ENCODE peak calls at places on chromosomes 6 and 20, in eight cellular contexts. One of them, this sample, is unnamed. For H4K20me1, the result is how much of the 10 kb centered on the place peaks cover.

GRCh38 chr20:45817652-45818194 is 5.3 kb downstream of the UBE2C start:
- DNase-seq in H1: no peak
- DNase-seq in K562: no peak
- DNase-seq in OCI-LY7: no peak
- DNase-seq in H9: no peak
- DNase-seq in hepatocyte: no peak
- DNase-seq in keratinocyte: no peak
- DNase-seq in DND-41: no peak
- DNase-seq in this sample: no peak

GRCh38 chr20:50491926-50492634 is 18.1 kb upstream of the PTPN1 start:
- DNase-seq in H1: no peak
- DNase-seq in K562: no peak
- DNase-seq in OCI-LY7: no peak
- DNase-seq in H9: no peak
- DNase-seq in hepatocyte: no peak
- DNase-seq in keratinocyte: peak
- DNase-seq in DND-41: no peak
- DNase-seq in this sample: no peak

GRCh38 chr6:79077680-79078056 is 386 bp downstream of the PHIP start:
- DNase-seq in H1: no peak
- DNase-seq in K562: peak
- DNase-seq in OCI-LY7: peak
- DNase-seq in H9: no peak
- DNase-seq in hepatocyte: peak
- DNase-seq in keratinocyte: no peak
- DNase-seq in DND-41: no peak
- DNase-seq in this sample: no peak

GRCh38 chr20:44716309-44717106 is 1.3 kb downstream of the CCN5 start:
- DNase-seq in H1: no peak
- DNase-seq in K562: no peak
- DNase-seq in OCI-LY7: no peak
- DNase-seq in H9: no peak
- DNase-seq in hepatocyte: no peak
- DNase-seq in keratinocyte: no peak
- DNase-seq in DND-41: no peak
- DNase-seq in this sample: no peak

GRCh38 chr6:35844290-35844689 is 39.1 kb downstream of the LHFPL5 start:
- DNase-seq in H1: no peak
- DNase-seq in K562: no peak
- DNase-seq in OCI-LY7: no peak
- DNase-seq in H9: no peak
- DNase-seq in hepatocyte: no peak
- DNase-seq in keratinocyte: no peak
- DNase-seq in DND-41: no peak
- DNase-seq in this sample: no peak

GRCh38 chr6:98532004-98532403 is 302.4 kb upstream of the POU3F2 start:
- DNase-seq in H1: no peak
- DNase-seq in K562: no peak
- DNase-seq in OCI-LY7: peak
- DNase-seq in H9: no peak
- DNase-seq in hepatocyte: no peak
- DNase-seq in keratinocyte: no peak
- DNase-seq in DND-41: no peak
- DNase-seq in this sample: peak

GRCh38 chr20:6513586-6513985 is 253.9 kb upstream of the BMP2 start:
- DNase-seq in H1: no peak
- DNase-seq in K562: no peak
- DNase-seq in OCI-LY7: no peak
- DNase-seq in H9: no peak
- DNase-seq in hepatocyte: no peak
- DNase-seq in keratinocyte: no peak
- DNase-seq in DND-41: no peak
- DNase-seq in this sample: no peak

GRCh38 chr20:21583486-21584168 is 69.8 kb upstream of the NKX2-2 start:
- DNase-seq in H1: no peak
- DNase-seq in K562: no peak
- DNase-seq in OCI-LY7: no peak
- DNase-seq in H9: no peak
- DNase-seq in hepatocyte: no peak
- DNase-seq in keratinocyte: no peak
- DNase-seq in DND-41: no peak
- DNase-seq in this sample: no peak

GRCh38 chr6:73134588-73134987 is 90.7 kb downstream of the KHDC1L start:
- DNase-seq in H1: peak
- DNase-seq in K562: peak
- DNase-seq in OCI-LY7: peak
- DNase-seq in H9: peak
- DNase-seq in hepatocyte: peak
- DNase-seq in keratinocyte: no peak
- DNase-seq in DND-41: peak
- DNase-seq in this sample: peak

GRCh38 chr6:23045280-23045679 is 475.9 kb downstream of the HDGFL1 start:
- DNase-seq in H1: no peak
- DNase-seq in K562: no peak
- DNase-seq in OCI-LY7: no peak
- DNase-seq in H9: no peak
- DNase-seq in hepatocyte: no peak
- DNase-seq in keratinocyte: no peak
- DNase-seq in DND-41: no peak
- DNase-seq in this sample: no peak

GRCh38 chr6:170388113-170388512 is 81.6 kb downstream of the FAM120B start:
- DNase-seq in H1: no peak
- DNase-seq in K562: no peak
- DNase-seq in OCI-LY7: no peak
- DNase-seq in H9: no peak
- DNase-seq in hepatocyte: peak
- DNase-seq in keratinocyte: no peak
- DNase-seq in DND-41: no peak
- DNase-seq in this sample: no peak

GRCh38 chr20:8315639-8316573 is 183.8 kb downstream of the PLCB1 start:
- DNase-seq in H1: no peak
- DNase-seq in K562: no peak
- DNase-seq in OCI-LY7: no peak
- DNase-seq in H9: no peak
- DNase-seq in hepatocyte: no peak
- DNase-seq in keratinocyte: no peak
- DNase-seq in DND-41: no peak
- DNase-seq in this sample: no peak

GRCh38 chr20:17822039-17822438 is 122.3 kb downstream of the BANF2 start:
- DNase-seq in H1: no peak
- DNase-seq in K562: no peak
- DNase-seq in OCI-LY7: peak
- DNase-seq in H9: no peak
- DNase-seq in hepatocyte: peak
- DNase-seq in keratinocyte: no peak
- DNase-seq in DND-41: no peak
- DNase-seq in this sample: no peak

GRCh38 chr20:61561111-61561830 is 309.2 kb downstream of the CDH4 start:
- DNase-seq in H1: no peak
- DNase-seq in K562: no peak
- DNase-seq in OCI-LY7: no peak
- DNase-seq in H9: no peak
- DNase-seq in hepatocyte: no peak
- DNase-seq in keratinocyte: no peak
- DNase-seq in DND-41: no peak
- DNase-seq in this sample: no peak

GRCh38 chr6:137926207-137926731 is 59.2 kb downstream of the TNFAIP3 start:
- DNase-seq in H1: no peak
- DNase-seq in K562: peak
- DNase-seq in OCI-LY7: no peak
- DNase-seq in H9: peak
- DNase-seq in hepatocyte: peak
- DNase-seq in keratinocyte: peak
- DNase-seq in DND-41: peak
- DNase-seq in this sample: peak

GRCh38 chr6:36297511-36297910 is 27.7 kb downstream of the PNPLA1 start:
- DNase-seq in H1: no peak
- DNase-seq in K562: no peak
- DNase-seq in OCI-LY7: no peak
- DNase-seq in H9: no peak
- DNase-seq in hepatocyte: no peak
- DNase-seq in keratinocyte: no peak
- DNase-seq in DND-41: no peak
- DNase-seq in this sample: no peak

GRCh38 chr6:151682922-151683321 is 124.6 kb upstream of the ESR1 start:
- DNase-seq in H1: no peak
- DNase-seq in K562: no peak
- DNase-seq in OCI-LY7: no peak
- DNase-seq in H9: no peak
- DNase-seq in hepatocyte: no peak
- DNase-seq in keratinocyte: no peak
- DNase-seq in DND-41: no peak
- DNase-seq in this sample: no peak

GRCh38 chr6:1579096-1579495 is 30.6 kb upstream of the FOXC1 start:
- DNase-seq in H1: no peak
- DNase-seq in K562: no peak
- DNase-seq in OCI-LY7: no peak
- DNase-seq in H9: no peak
- DNase-seq in hepatocyte: no peak
- DNase-seq in keratinocyte: no peak
- DNase-seq in DND-41: no peak
- DNase-seq in this sample: no peak

GRCh38 chr20:32277361-32278198 is at the start of gene KIF3B:
- DNase-seq in H1: peak
- DNase-seq in K562: peak
- DNase-seq in OCI-LY7: peak
- DNase-seq in H9: peak
- DNase-seq in hepatocyte: peak
- DNase-seq in keratinocyte: no peak
- DNase-seq in DND-41: peak
- DNase-seq in this sample: peak

GRCh38 chr20:1388706-1389483 is 4.0 kb downstream of the FKBP1A start:
- DNase-seq in H1: no peak
- DNase-seq in K562: no peak
- DNase-seq in OCI-LY7: no peak
- DNase-seq in H9: no peak
- DNase-seq in hepatocyte: no peak
- DNase-seq in keratinocyte: no peak
- DNase-seq in DND-41: peak
- DNase-seq in this sample: no peak
- H4K20me1 ChIP-seq in H1: under half
- H4K20me1 ChIP-seq in K562: under half
- H4K20me1 ChIP-seq in OCI-LY7: half or more
- H4K20me1 ChIP-seq in H9: under half
- H4K20me1 ChIP-seq in hepatocyte: half or more
- H4K20me1 ChIP-seq in keratinocyte: half or more
- H4K20me1 ChIP-seq in DND-41: half or more
- H4K20me1 ChIP-seq in this sample: half or more

GRCh38 chr20:4153661-4154238 is 138.4 kb upstream of the RNF24 start:
- DNase-seq in H1: no peak
- DNase-seq in K562: no peak
- DNase-seq in OCI-LY7: no peak
- DNase-seq in H9: no peak
- DNase-seq in hepatocyte: no peak
- DNase-seq in keratinocyte: no peak
- DNase-seq in DND-41: no peak
- DNase-seq in this sample: no peak
- H4K20me1 ChIP-seq in H1: under half
- H4K20me1 ChIP-seq in K562: under half
- H4K20me1 ChIP-seq in OCI-LY7: under half
- H4K20me1 ChIP-seq in H9: under half
- H4K20me1 ChIP-seq in hepatocyte: under half
- H4K20me1 ChIP-seq in keratinocyte: under half
- H4K20me1 ChIP-seq in DND-41: under half
- H4K20me1 ChIP-seq in this sample: under half

GRCh38 chr20:11140359-11140758 is 466.6 kb upstream of the JAG1 start:
- DNase-seq in H1: no peak
- DNase-seq in K562: no peak
- DNase-seq in OCI-LY7: no peak
- DNase-seq in H9: no peak
- DNase-seq in hepatocyte: no peak
- DNase-seq in keratinocyte: peak
- DNase-seq in DND-41: no peak
- DNase-seq in this sample: no peak

GRCh38 chr20:11132819-11133341 is 459.1 kb upstream of the JAG1 start:
- DNase-seq in H1: no peak
- DNase-seq in K562: no peak
- DNase-seq in OCI-LY7: no peak
- DNase-seq in H9: no peak
- DNase-seq in hepatocyte: no peak
- DNase-seq in keratinocyte: no peak
- DNase-seq in DND-41: no peak
- DNase-seq in this sample: no peak

DNA sequence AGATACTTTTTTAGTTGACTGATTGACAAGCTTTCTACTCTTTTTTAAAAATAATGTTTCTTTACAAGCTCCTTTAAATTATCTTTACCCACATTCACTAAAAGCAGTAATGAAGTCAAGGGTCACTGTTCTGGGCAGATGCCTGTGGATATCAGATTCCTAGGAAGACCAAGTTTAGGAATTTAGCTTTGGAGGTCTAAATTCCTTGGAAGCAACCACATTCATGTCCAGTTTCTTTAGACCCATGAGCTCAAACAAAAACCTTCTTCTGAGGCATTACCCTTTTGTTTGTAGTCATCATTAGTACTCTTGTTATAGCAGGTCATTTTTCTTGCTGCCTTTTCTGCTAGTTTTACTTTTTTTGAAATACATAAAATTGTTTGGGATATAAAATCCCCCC is 462.9 kb upstream of the JAG1 start:
- DNase-seq in H1: no peak
- DNase-seq in K562: no peak
- DNase-seq in OCI-LY7: no peak
- DNase-seq in H9: no peak
- DNase-seq in hepatocyte: no peak
- DNase-seq in keratinocyte: no peak
- DNase-seq in DND-41: no peak
- DNase-seq in this sample: no peak
- H4K20me1 ChIP-seq in H1: under half
- H4K20me1 ChIP-seq in K562: under half
- H4K20me1 ChIP-seq in OCI-LY7: under half
- H4K20me1 ChIP-seq in H9: under half
- H4K20me1 ChIP-seq in hepatocyte: under half
- H4K20me1 ChIP-seq in keratinocyte: under half
- H4K20me1 ChIP-seq in DND-41: under half
- H4K20me1 ChIP-seq in this sample: under half

GRCh38 chr20:37349517-37350491 is 3.9 kb downstream of the SRC start:
- DNase-seq in H1: no peak
- DNase-seq in K562: no peak
- DNase-seq in OCI-LY7: no peak
- DNase-seq in H9: peak
- DNase-seq in hepatocyte: peak
- DNase-seq in keratinocyte: no peak
- DNase-seq in DND-41: no peak
- DNase-seq in this sample: no peak

GRCh38 chr20:37352611-37352980 is 6.7 kb downstream of the SRC start:
- DNase-seq in H1: no peak
- DNase-seq in K562: no peak
- DNase-seq in OCI-LY7: no peak
- DNase-seq in H9: no peak
- DNase-seq in hepatocyte: no peak
- DNase-seq in keratinocyte: no peak
- DNase-seq in DND-41: no peak
- DNase-seq in this sample: no peak

GRCh38 chr20:37350655-37351574 is 5.0 kb downstream of the SRC start:
- DNase-seq in H1: no peak
- DNase-seq in K562: no peak
- DNase-seq in OCI-LY7: no peak
- DNase-seq in H9: no peak
- DNase-seq in hepatocyte: no peak
- DNase-seq in keratinocyte: no peak
- DNase-seq in DND-41: no peak
- DNase-seq in this sample: no peak

GRCh38 chr20:37353285-37353849 is 7.4 kb downstream of the SRC start:
- DNase-seq in H1: no peak
- DNase-seq in K562: no peak
- DNase-seq in OCI-LY7: no peak
- DNase-seq in H9: no peak
- DNase-seq in hepatocyte: no peak
- DNase-seq in keratinocyte: no peak
- DNase-seq in DND-41: no peak
- DNase-seq in this sample: no peak

GRCh38 chr20:37351689-37352610 is 6.0 kb downstream of the SRC start:
- DNase-seq in H1: no peak
- DNase-seq in K562: no peak
- DNase-seq in OCI-LY7: no peak
- DNase-seq in H9: no peak
- DNase-seq in hepatocyte: no peak
- DNase-seq in keratinocyte: no peak
- DNase-seq in DND-41: no peak
- DNase-seq in this sample: no peak
- H4K20me1 ChIP-seq in H1: under half
- H4K20me1 ChIP-seq in K562: under half
- H4K20me1 ChIP-seq in OCI-LY7: under half
- H4K20me1 ChIP-seq in H9: under half
- H4K20me1 ChIP-seq in hepatocyte: half or more
- H4K20me1 ChIP-seq in keratinocyte: under half
- H4K20me1 ChIP-seq in DND-41: under half
- H4K20me1 ChIP-seq in this sample: under half